ENCODE peak calls at places on chromosome 1, in seven cellular contexts. O is neuronal stem cell; V is stimulated activated CD4-positive, alpha-beta T cell treated with anti-CD3 and anti-CD28 coated beads, Interleukin-1b, Interleukin-23, amount 100 ng/mL, for 1 hour; L is GDM1; R is anterior cingulate cortex; Q is fibroblast of villous mesenchyme; U is cardiac septum. Z is an unnamed sample.

GRCh38 chr1:182630586-182630985 is 26.4 kb upstream of the RGS16 start:
- DNase-seq in Q (no peak), U (no peak), V (no peak), L (no peak), O (no peak), R (no peak), Z (no peak)

GRCh38 chr1:193437785-193438184 is 251.4 kb upstream of the B3GALT2 start:
- DNase-seq in Q (no peak), V (no peak), R (no peak), L (no peak), O (no peak), U (no peak), Z (no peak)

GRCh38 chr1:167927075-167927754 is 9.3 kb upstream of the DCAF6 start:
- DNase-seq in O (no peak), Q (no peak), U (no peak), R (no peak), L (no peak), V (no peak), Z (no peak)

GRCh38 chr1:235098991-235099390 is 29.6 kb downstream of the TOMM20 start:
- DNase-seq in U (no peak), O (no peak), Q (no peak), L (no peak), R (no peak), V (no peak), Z (no peak)

GRCh38 chr1:206496131-206496793 is 11.1 kb upstream of the RASSF5 start:
- DNase-seq in L (no peak), V (no peak), O (no peak), Q (no peak), U (no peak), R (no peak), Z (no peak)

GRCh38 chr1:184940226-184940625 is 34.1 kb downstream of the NIBAN1 start:
- DNase-seq in O (no peak), V (no peak), U (no peak), L (no peak), Q (no peak), R (no peak), Z (no peak)

GRCh38 chr1:202671388-202671787 is 38.9 kb downstream of the SYT2 start:
- DNase-seq in U (no peak), V (no peak), R (no peak), O (no peak), Q (peak; percentile 3), L (no peak), Z (no peak)

GRCh38 chr1:231039161-231040018 is 664 bp downstream of the FAM89A start:
- DNase-seq in L (no peak), Q (peak; percentile 71), O (peak; percentile 45), V (peak; percentile 8), R (no peak), U (no peak), Z (peak; percentile 90)

GRCh38 chr1:32706491-32706890 is 3.9 kb upstream of the SYNC start:
- DNase-seq in U (no peak), V (no peak), R (no peak), L (no peak), O (no peak), Q (no peak), Z (no peak)

GRCh38 chr1:53585116-53585515 is 125.9 kb downstream of the DMRTB1 start:
- DNase-seq in R (no peak), O (no peak), U (peak; percentile 29), Q (peak; percentile 93), V (no peak), L (peak; percentile 16), Z (peak; percentile 24)

GRCh38 chr1:58390051-58390450 is 156.5 kb downstream of the OMA1 start:
- DNase-seq in R (no peak), U (no peak), O (no peak), V (no peak), L (no peak), Q (no peak), Z (no peak)

GRCh38 chr1:17289756-17290155 is 18.2 kb upstream of the PADI4 start:
- DNase-seq in R (no peak), L (no peak), Q (peak; percentile 4), O (no peak), U (no peak), V (no peak), Z (no peak)

GRCh38 chr1:200738733-200739498 is at the start of gene CAMSAP2:
- DNase-seq in O (peak; percentile 88), Q (peak; percentile 92), L (peak; percentile 53), R (peak; percentile 85), U (peak; percentile 93), V (peak; percentile 44), Z (peak; percentile 94)

GRCh38 chr1:153386500-153386901 is 4.4 kb downstream of the S100A8 start:
- DNase-seq in O (no peak), U (peak; percentile 82), R (peak; percentile 5), Q (no peak), L (peak; percentile 50), V (no peak), Z (no peak)

GRCh38 chr1:62727656-62728396 is 39.6 kb upstream of the DOCK7 start:
- DNase-seq in U (no peak), Q (no peak), V (no peak), R (peak; percentile 1), L (no peak), O (no peak), Z (no peak)

GRCh38 chr1:93443456-93443855 is 4.5 kb upstream of the FNBP1L start:
- DNase-seq in R (no peak), V (no peak), Q (no peak), O (no peak), L (no peak), U (no peak), Z (no peak)

GRCh38 chr1:7491089-7491817 is 279.8 kb upstream of the VAMP3 start:
- DNase-seq in V (no peak), R (no peak), L (no peak), O (no peak), Q (peak; percentile 48), U (no peak), Z (no peak)

GRCh38 chr1:199856381-199856780 is 171.1 kb upstream of the NR5A2 start:
- DNase-seq in O (no peak), V (no peak), R (no peak), L (no peak), Q (no peak), U (no peak), Z (no peak)

GRCh38 chr1:30615076-30615795 is 108.1 kb downstream of the MATN1 start:
- DNase-seq in U (peak; percentile 38), L (no peak), R (no peak), O (no peak), Q (no peak), V (no peak), Z (no peak)

GRCh38 chr1:55156093-55156492 is 59.1 kb downstream of the USP24 start:
- DNase-seq in U (no peak), O (no peak), Q (no peak), R (no peak), V (no peak), L (no peak), Z (no peak)

GRCh38 chr1:237448042-237448441 is 406.1 kb downstream of the RYR2 start:
- DNase-seq in L (no peak), V (no peak), O (no peak), R (no peak), Q (no peak), U (no peak), Z (no peak)

GRCh38 chr1:213876531-213876930 is 111.2 kb upstream of the PROX1 start:
- DNase-seq in V (no peak), L (no peak), U (no peak), O (no peak), Q (no peak), R (no peak), Z (no peak)

GRCh38 chr1:234408757-234409156 is 35.5 kb downstream of the COA6 start:
- DNase-seq in U (no peak), L (no peak), V (peak; percentile 34), R (no peak), O (no peak), Q (no peak), Z (no peak)

GRCh38 chr1:231046730-231047395 is 6.8 kb upstream of the FAM89A start:
- DNase-seq in V (no peak), U (no peak), O (no peak), Q (no peak), R (no peak), L (no peak), Z (no peak)

GRCh38 chr1:244653439-244654283 is 735 bp downstream of the DESI2 start:
- DNase-seq in R (no peak), L (no peak), Q (peak; percentile 37), O (peak; percentile 3), V (no peak), U (no peak), Z (no peak)

GRCh38 chr1:67710417-67710816 is 25.4 kb downstream of the GADD45A start:
- DNase-seq in V (no peak), L (no peak), Q (no peak), O (no peak), R (no peak), U (no peak), Z (no peak)

GRCh38 chr1:234702342-234703000 is 92.5 kb upstream of the IRF2BP2 start:
- DNase-seq in V (no peak), U (no peak), O (no peak), R (no peak), L (no peak), Q (no peak), Z (no peak)

GRCh38 chr1:181166377-181167196 is 78.1 kb downstream of the IER5 start:
- DNase-seq in U (no peak), O (peak; percentile 67), Q (peak; percentile 77), L (peak; percentile 73), R (peak; percentile 24), V (peak; percentile 37), Z (peak; percentile 39)

GRCh38 chr1:151476083-151476482 is 16.8 kb upstream of the POGZ start:
- DNase-seq in L (no peak), V (no peak), Q (no peak), U (no peak), O (no peak), R (no peak), Z (no peak)

GRCh38 chr1:36359383-36359782 is 26.3 kb downstream of the STK40 start:
- DNase-seq in O (no peak), U (no peak), L (no peak), V (no peak), Q (no peak), R (no peak), Z (no peak)

GRCh38 chr1:7493711-7494110 is 277.4 kb upstream of the VAMP3 start:
- DNase-seq in U (no peak), V (no peak), L (no peak), R (no peak), Q (no peak), O (no peak), Z (no peak)

GRCh38 chr1:119964673-119965363 is 68.5 kb upstream of the ADAM30 start:
- DNase-seq in V (no peak), O (no peak), U (no peak), Q (no peak), R (no peak), L (no peak), Z (no peak)

GRCh38 chr1:229552732-229553131 is 5.8 kb downstream of the ABCB10 start:
- DNase-seq in U (no peak), Q (no peak), R (no peak), O (no peak), L (no peak), V (no peak), Z (no peak)

GRCh38 chr1:234842726-234843641 is 233.0 kb upstream of the IRF2BP2 start:
- DNase-seq in Q (peak; percentile 25), R (no peak), V (peak; percentile 57), L (no peak), U (no peak), O (no peak), Z (no peak)

GRCh38 chr1:180167721-180168467 is 13.2 kb downstream of the QSOX1 start:
- DNase-seq in Q (no peak), R (no peak), L (no peak), O (no peak), U (peak; percentile 75), V (no peak), Z (peak; percentile 89)

GRCh38 chr1:210438928-210439841 is 110.5 kb downstream of the HHAT start:
- DNase-seq in Q (peak; percentile 94), L (no peak), V (no peak), U (no peak), R (no peak), O (no peak), Z (no peak)

GRCh38 chr1:1291611-1292441 is 11.6 kb downstream of the SCNN1D start:
- DNase-seq in Q (peak; percentile 60), V (peak; percentile 34), O (no peak), R (no peak), U (no peak), L (no peak), Z (no peak)

GRCh38 chr1:9317591-9318331 is 25.1 kb downstream of the SPSB1 start:
- DNase-seq in Q (peak; percentile 80), L (no peak), R (peak; percentile 33), U (no peak), V (no peak), O (no peak), Z (no peak)